ENCODE peak calls at places on chromosome 19, in five cellular contexts. X is HepG2, F is A549, K is GM12878, P is H1. A is an unnamed sample.

GRCh38 chr19:29809795-29810503 is 1.8 kb upstream of the CCNE1 start:
- DNase-seq in X (no peak), F (no peak), K (no peak), P (no peak), A (no peak)

GRCh38 chr19:16520074-16520973 is 21.9 kb downstream of the CHERP start:
- DNase-seq in X (no peak), F (no peak), K (no peak), P (no peak), A (no peak)

GRCh38 chr19:7552781-7553180 is 17.3 kb downstream of the PNPLA6 start:
- DNase-seq in X (no peak), F (no peak), K (no peak), P (no peak), A (no peak)

GRCh38 chr19:10672529-10673150 is 18.5 kb downstream of the ILF3 start:
- DNase-seq in X (no peak), F (no peak), K (no peak), P (no peak), A (no peak)

GRCh38 chr19:13024126-13024957 is 29.1 kb downstream of the NFIX start:
- DNase-seq in X (no peak), F (no peak), K (no peak), P (no peak), A (no peak)

GRCh38 chr19:38964738-38965137 is 10.8 kb downstream of the FBXO17 start:
- DNase-seq in X (peak; percentile 57), F (no peak), K (no peak), P (no peak), A (no peak)

GRCh38 chr19:6065685-6066365 is 44.5 kb downstream of the RFX2 start:
- DNase-seq in X (peak; percentile 87), F (peak; percentile 85), K (no peak), P (no peak), A (peak; percentile 87)

GRCh38 chr19:52941941-52942370 is 18.7 kb upstream of the ZNF888 start:
- DNase-seq in X (no peak), F (no peak), K (no peak), P (no peak), A (peak; percentile 29)

GRCh38 chr19:48152552-48152951 is 17.6 kb downstream of the LIG1 start:
- DNase-seq in X (peak; percentile 24), F (peak; percentile 82), K (no peak), P (no peak), A (peak; percentile 53)

GRCh38 chr19:34172661-34173144 is 399 bp downstream of the LSM14A start:
- DNase-seq in X (no peak), F (no peak), K (no peak), P (peak; percentile 10), A (no peak)

GRCh38 chr19:5157186-5157585 is 183.4 kb downstream of the PTPRS start:
- DNase-seq in X (no peak), F (no peak), K (no peak), P (no peak), A (no peak)

GRCh38 chr19:29939628-29940027 is 2.4 kb upstream of the URI1 start:
- DNase-seq in X (no peak), F (no peak), K (no peak), P (no peak), A (no peak)

GRCh38 chr19:38650180-38650775 is 2.8 kb downstream of the ACTN4 start:
- DNase-seq in X (no peak), F (peak; percentile 53), K (no peak), P (no peak), A (no peak)

GRCh38 chr19:53908106-53908932 is 759 bp upstream of the CACNG7 start:
- DNase-seq in X (no peak), F (peak; percentile 85), K (no peak), P (no peak), A (peak; percentile 77)

GRCh38 chr19:12828494-12828893 is 5.9 kb downstream of the RTBDN start:
- DNase-seq in X (peak; percentile 40), F (no peak), K (no peak), P (no peak), A (peak; percentile 61)

GRCh38 chr19:12527034-12527836 is 24.0 kb downstream of the ZNF564 start:
- DNase-seq in X (no peak), F (peak; percentile 62), K (no peak), P (no peak), A (no peak)

GRCh38 chr19:46890423-46891170 is 29.8 kb downstream of the ARHGAP35 start:
- DNase-seq in X (peak; percentile 99), F (peak; percentile 87), K (no peak), P (no peak), A (no peak)

GRCh38 chr19:31271569-31271911 is 77.7 kb downstream of the TSHZ3 start:
- DNase-seq in X (no peak), F (no peak), K (no peak), P (no peak), A (no peak)

GRCh38 chr19:55156202-55157063 is 1.1 kb downstream of the TNNI3 start:
- DNase-seq in X (peak; percentile 64), F (peak; percentile 89), K (no peak), P (no peak), A (peak; percentile 97)

GRCh38 chr19:46775642-46776258 is 12.6 kb downstream of the SLC1A5 start:
- DNase-seq in X (no peak), F (no peak), K (no peak), P (no peak), A (no peak)

GRCh38 chr19:43743059-43743458 is 11.7 kb downstream of the SMG9 start:
- DNase-seq in X (no peak), F (no peak), K (no peak), P (no peak), A (no peak)

GRCh38 chr19:40279761-40280607 is 5.2 kb downstream of the AKT2 start:
- DNase-seq in X (no peak), F (no peak), K (no peak), P (no peak), A (no peak)

GRCh38 chr19:48351341-48351752 is 12.4 kb downstream of the TMEM143 start:
- DNase-seq in X (peak; percentile 63), F (peak; percentile 82), K (no peak), P (no peak), A (peak; percentile 81)

GRCh38 chr19:46372901-46373572 is 26.1 kb downstream of the PPP5C start:
- DNase-seq in X (no peak), F (peak; percentile 84), K (no peak), P (no peak), A (no peak)

GRCh38 chr19:16850133-16850532 is 20.9 kb downstream of the SIN3B start:
- DNase-seq in X (no peak), F (no peak), K (no peak), P (no peak), A (no peak)

DNA sequence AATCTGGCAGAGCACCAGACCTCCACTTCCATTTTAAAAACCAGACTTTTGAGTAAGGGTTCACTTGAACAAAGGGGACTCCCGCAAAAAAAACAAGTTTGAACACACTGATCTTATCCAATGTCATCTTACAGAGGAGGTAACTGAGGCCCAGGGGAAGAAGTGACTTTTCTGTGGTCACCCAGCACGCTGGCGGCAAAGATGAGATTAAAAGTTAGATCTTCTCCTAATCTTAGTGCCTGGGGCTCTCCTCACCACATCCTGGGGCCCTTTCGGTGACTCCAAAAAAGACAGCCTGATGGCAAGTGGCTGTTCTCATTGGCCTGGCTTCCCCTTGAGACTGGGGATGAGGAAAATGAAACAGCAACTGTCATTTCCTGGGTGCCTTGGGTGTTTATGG is 101.8 kb upstream of the ZNF98 start:
- DNase-seq in X (no peak), F (no peak), K (no peak), P (no peak), A (no peak)
- TF ChIP-seq HDAC2 in X (no peak), F (no peak), K (no peak), P (no peak), A (no peak)

GRCh38 chr19:45075215-45076028 is 856 bp downstream of the ZNF296 start:
- DNase-seq in X (peak; percentile 39), F (peak; percentile 85), K (peak; percentile 80), P (no peak), A (peak; percentile 83)
- TF ChIP-seq HDAC2 in X (no peak), F (no peak), K (no peak), P (peak; percentile 35), A (peak; percentile 71)

GRCh38 chr19:1254530-1255185 is 6.3 kb downstream of the MIDN start:
- DNase-seq in X (no peak), F (no peak), K (no peak), P (no peak), A (no peak)
- TF ChIP-seq HDAC2 in X (peak; percentile 73), F (no peak), K (no peak), P (no peak), A (no peak)

GRCh38 chr19:49613374-49613773 is 22.4 kb downstream of the PRR12 start:
- DNase-seq in X (no peak), F (peak; percentile 69), K (no peak), P (no peak), A (no peak)

GRCh38 chr19:49605605-49606004 is 14.6 kb downstream of the PRR12 start:
- DNase-seq in X (no peak), F (no peak), K (no peak), P (no peak), A (no peak)

GRCh38 chr19:49614096-49614857 is 23.3 kb downstream of the PRR12 start:
- DNase-seq in X (peak; percentile 51), F (peak; percentile 78), K (no peak), P (no peak), A (no peak)

GRCh38 chr19:49609499-49610092 is 18.6 kb downstream of the PRR12 start:
- DNase-seq in X (no peak), F (no peak), K (no peak), P (no peak), A (no peak)
- TF ChIP-seq HDAC2 in X (no peak), F (no peak), K (no peak), P (no peak), A (no peak)